ENCODE peak calls at places on chromosomes 7 and 10, in six cellular contexts. One of them, this sample, is unnamed.

GRCh38 chr10:125014984-125015944 is 73.3 kb downstream of the ZRANB1 start:
- DNase-seq in transverse colon: no peak
- DNase-seq in cardiac fibroblast: peak; percentile 49
- DNase-seq in left ventricle myocardium inferior: peak; percentile 56
- DNase-seq in HCT116: no peak
- DNase-seq in neural crest cell: no peak
- DNase-seq in this sample: no peak

GRCh38 chr7:2016021-2016631 is 216.6 kb downstream of the MAD1L1 start:
- DNase-seq in transverse colon: no peak
- DNase-seq in cardiac fibroblast: no peak
- DNase-seq in left ventricle myocardium inferior: peak; percentile 7
- DNase-seq in HCT116: no peak
- DNase-seq in neural crest cell: no peak
- DNase-seq in this sample: no peak

GRCh38 chr10:100327007-100327700 is 2.9 kb downstream of the PKD2L1 start:
- DNase-seq in transverse colon: peak; percentile 23
- DNase-seq in cardiac fibroblast: peak; percentile 38
- DNase-seq in left ventricle myocardium inferior: no peak
- DNase-seq in HCT116: no peak
- DNase-seq in neural crest cell: no peak
- DNase-seq in this sample: no peak

GRCh38 chr10:97708976-97709745 is 4.4 kb upstream of the MARVELD1 start:
- DNase-seq in transverse colon: peak; percentile 81
- DNase-seq in cardiac fibroblast: peak; percentile 92
- DNase-seq in left ventricle myocardium inferior: peak; percentile 59
- DNase-seq in HCT116: no peak
- DNase-seq in neural crest cell: peak; percentile 62
- DNase-seq in this sample: peak; percentile 56

GRCh38 chr7:31940167-31940566 is 130.0 kb downstream of the PDE1C start:
- DNase-seq in transverse colon: no peak
- DNase-seq in cardiac fibroblast: no peak
- DNase-seq in left ventricle myocardium inferior: no peak
- DNase-seq in HCT116: no peak
- DNase-seq in neural crest cell: no peak
- DNase-seq in this sample: no peak

GRCh38 chr10:128173383-128173782 is 47.2 kb upstream of the MKI67 start:
- DNase-seq in transverse colon: no peak
- DNase-seq in cardiac fibroblast: peak; percentile 36
- DNase-seq in left ventricle myocardium inferior: no peak
- DNase-seq in HCT116: no peak
- DNase-seq in neural crest cell: no peak
- DNase-seq in this sample: peak; percentile 11

GRCh38 chr10:74092372-74092771 is 58.3 kb downstream of the AP3M1 start:
- DNase-seq in transverse colon: no peak
- DNase-seq in cardiac fibroblast: no peak
- DNase-seq in left ventricle myocardium inferior: no peak
- DNase-seq in HCT116: no peak
- DNase-seq in neural crest cell: no peak
- DNase-seq in this sample: no peak

GRCh38 chr10:84225424-84226173 is at the start of gene LRIT2:
- DNase-seq in transverse colon: no peak
- DNase-seq in cardiac fibroblast: no peak
- DNase-seq in left ventricle myocardium inferior: no peak
- DNase-seq in HCT116: no peak
- DNase-seq in neural crest cell: no peak
- DNase-seq in this sample: no peak

GRCh38 chr7:37732253-37732652 is 48.7 kb downstream of the GPR141 start:
- DNase-seq in transverse colon: peak; percentile 21
- DNase-seq in cardiac fibroblast: peak; percentile 3
- DNase-seq in left ventricle myocardium inferior: no peak
- DNase-seq in HCT116: peak; percentile 6
- DNase-seq in neural crest cell: peak; percentile 6
- DNase-seq in this sample: peak; percentile 24

GRCh38 chr10:122267849-122268737 is 3.0 kb upstream of the BTBD16 start:
- DNase-seq in transverse colon: peak; percentile 51
- DNase-seq in cardiac fibroblast: peak; percentile 50
- DNase-seq in left ventricle myocardium inferior: peak; percentile 43
- DNase-seq in HCT116: peak; percentile 36
- DNase-seq in neural crest cell: peak; percentile 60
- DNase-seq in this sample: peak; percentile 61

GRCh38 chr10:43708256-43708655 is 59.6 kb upstream of the ZNF32 start:
- DNase-seq in transverse colon: no peak
- DNase-seq in cardiac fibroblast: no peak
- DNase-seq in left ventricle myocardium inferior: no peak
- DNase-seq in HCT116: no peak
- DNase-seq in neural crest cell: no peak
- DNase-seq in this sample: no peak

GRCh38 chr10:13787015-13787421 is 200.3 kb downstream of the PRPF18 start:
- DNase-seq in transverse colon: peak; percentile 17
- DNase-seq in cardiac fibroblast: peak; percentile 81
- DNase-seq in left ventricle myocardium inferior: no peak
- DNase-seq in HCT116: no peak
- DNase-seq in neural crest cell: no peak
- DNase-seq in this sample: no peak

GRCh38 chr7:105835441-105835840 is 41.0 kb downstream of the ATXN7L1 start:
- DNase-seq in transverse colon: no peak
- DNase-seq in cardiac fibroblast: no peak
- DNase-seq in left ventricle myocardium inferior: no peak
- DNase-seq in HCT116: no peak
- DNase-seq in neural crest cell: no peak
- DNase-seq in this sample: no peak

GRCh38 chr10:47404446-47404845 is 20.4 kb upstream of the ZNF488 start:
- DNase-seq in transverse colon: no peak
- DNase-seq in cardiac fibroblast: no peak
- DNase-seq in left ventricle myocardium inferior: no peak
- DNase-seq in HCT116: no peak
- DNase-seq in neural crest cell: no peak
- DNase-seq in this sample: no peak

GRCh38 chr7:71015260-71015900 is 116.6 kb upstream of the GALNT17 start:
- DNase-seq in transverse colon: peak; percentile 7
- DNase-seq in cardiac fibroblast: no peak
- DNase-seq in left ventricle myocardium inferior: peak; percentile 44
- DNase-seq in HCT116: no peak
- DNase-seq in neural crest cell: no peak
- DNase-seq in this sample: no peak

GRCh38 chr7:84506151-84506550 is 311.6 kb upstream of the SEMA3A start:
- DNase-seq in transverse colon: no peak
- DNase-seq in cardiac fibroblast: no peak
- DNase-seq in left ventricle myocardium inferior: no peak
- DNase-seq in HCT116: no peak
- DNase-seq in neural crest cell: no peak
- DNase-seq in this sample: no peak

GRCh38 chr10:5566606-5567005 is 41.8 kb downstream of the CALML3 start:
- DNase-seq in transverse colon: peak; percentile 2
- DNase-seq in cardiac fibroblast: no peak
- DNase-seq in left ventricle myocardium inferior: no peak
- DNase-seq in HCT116: no peak
- DNase-seq in neural crest cell: no peak
- DNase-seq in this sample: no peak

GRCh38 chr7:155136619-155137243 is 66.6 kb downstream of the HTR5A start:
- DNase-seq in transverse colon: no peak
- DNase-seq in cardiac fibroblast: no peak
- DNase-seq in left ventricle myocardium inferior: no peak
- DNase-seq in HCT116: no peak
- DNase-seq in neural crest cell: no peak
- DNase-seq in this sample: no peak

GRCh38 chr7:37577901-37578300 is 105.7 kb upstream of the GPR141 start:
- DNase-seq in transverse colon: no peak
- DNase-seq in cardiac fibroblast: no peak
- DNase-seq in left ventricle myocardium inferior: no peak
- DNase-seq in HCT116: no peak
- DNase-seq in neural crest cell: no peak
- DNase-seq in this sample: no peak

GRCh38 chr7:38021892-38022291 is 101.5 kb downstream of the EPDR1 start:
- DNase-seq in transverse colon: no peak
- DNase-seq in cardiac fibroblast: no peak
- DNase-seq in left ventricle myocardium inferior: no peak
- DNase-seq in HCT116: no peak
- DNase-seq in neural crest cell: no peak
- DNase-seq in this sample: no peak

GRCh38 chr10:78248651-78249464 is 215.2 kb downstream of the RPS24 start:
- DNase-seq in transverse colon: no peak
- DNase-seq in cardiac fibroblast: peak; percentile 73
- DNase-seq in left ventricle myocardium inferior: no peak
- DNase-seq in HCT116: no peak
- DNase-seq in neural crest cell: no peak
- DNase-seq in this sample: no peak

GRCh38 chr10:4809156-4809555 is 16.9 kb upstream of the AKR1E2 start:
- DNase-seq in transverse colon: no peak
- DNase-seq in cardiac fibroblast: no peak
- DNase-seq in left ventricle myocardium inferior: no peak
- DNase-seq in HCT116: no peak
- DNase-seq in neural crest cell: no peak
- DNase-seq in this sample: no peak

GRCh38 chr10:74825371-74826141 is 844 bp upstream of the KAT6B start:
- DNase-seq in transverse colon: peak; percentile 54
- DNase-seq in cardiac fibroblast: no peak
- DNase-seq in left ventricle myocardium inferior: peak; percentile 66
- DNase-seq in HCT116: no peak
- DNase-seq in neural crest cell: peak; percentile 68
- DNase-seq in this sample: no peak

GRCh38 chr7:99679032-99679399 is 780 bp downstream of the CYP3A5 start:
- DNase-seq in transverse colon: peak; percentile 65
- DNase-seq in cardiac fibroblast: no peak
- DNase-seq in left ventricle myocardium inferior: no peak
- DNase-seq in HCT116: peak; percentile 49
- DNase-seq in neural crest cell: no peak
- DNase-seq in this sample: peak; percentile 65

GRCh38 chr7:102012941-102013461 is 195.6 kb downstream of the CUX1 start:
- DNase-seq in transverse colon: no peak
- DNase-seq in cardiac fibroblast: peak; percentile 49
- DNase-seq in left ventricle myocardium inferior: no peak
- DNase-seq in HCT116: no peak
- DNase-seq in neural crest cell: no peak
- DNase-seq in this sample: no peak

GRCh38 chr7:129166745-129167144 is 21.7 kb upstream of the SMO start:
- DNase-seq in transverse colon: no peak
- DNase-seq in cardiac fibroblast: no peak
- DNase-seq in left ventricle myocardium inferior: no peak
- DNase-seq in HCT116: no peak
- DNase-seq in neural crest cell: no peak
- DNase-seq in this sample: no peak

GRCh38 chr7:119783799-119784198 is 489.2 kb upstream of the KCND2 start:
- DNase-seq in transverse colon: no peak
- DNase-seq in cardiac fibroblast: peak; percentile 54
- DNase-seq in left ventricle myocardium inferior: no peak
- DNase-seq in HCT116: no peak
- DNase-seq in neural crest cell: no peak
- DNase-seq in this sample: no peak
- TF ChIP-seq CTCF in transverse colon: no peak
- TF ChIP-seq CTCF in cardiac fibroblast: no peak
- TF ChIP-seq CTCF in left ventricle myocardium inferior: no peak
- TF ChIP-seq CTCF in HCT116: no peak
- TF ChIP-seq CTCF in neural crest cell: no peak
- TF ChIP-seq CTCF in this sample: no peak

DNA sequence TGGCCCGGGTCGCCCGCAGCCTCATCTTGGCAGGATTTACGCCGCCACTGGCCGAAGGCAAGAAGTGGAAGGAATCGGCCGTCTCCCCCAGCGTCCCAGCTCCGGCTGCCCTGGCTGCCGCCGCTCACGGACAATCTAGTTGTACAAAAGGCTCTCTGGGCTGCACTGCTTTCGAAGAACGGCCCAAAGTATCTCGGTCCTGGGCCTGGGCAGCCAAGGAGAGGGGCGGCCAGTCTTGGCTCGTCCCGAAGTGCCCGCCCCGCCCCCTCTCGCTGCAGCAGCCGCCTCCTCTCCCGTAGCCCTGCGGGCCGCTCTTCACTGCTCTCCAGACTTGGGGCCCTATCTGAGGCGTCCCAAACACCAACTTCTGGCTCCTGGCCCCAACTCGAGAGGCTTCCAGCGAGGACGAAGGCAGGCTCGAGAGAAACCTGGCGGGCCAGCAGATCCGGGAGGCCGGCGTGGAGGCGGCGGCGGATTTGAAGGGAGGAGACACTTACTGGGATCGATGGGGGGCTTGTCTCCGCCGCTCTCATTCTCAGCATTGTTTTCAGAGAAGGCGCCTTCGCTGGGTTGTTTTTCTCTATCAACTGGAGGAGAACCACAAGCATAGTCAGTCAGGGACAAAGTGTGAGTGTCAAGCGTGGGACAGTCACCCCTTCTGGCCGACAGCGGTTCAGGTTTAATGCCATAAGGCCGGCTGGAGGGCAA is 802 bp downstream of the HOXA9 start:
- DNase-seq in transverse colon: no peak
- DNase-seq in cardiac fibroblast: no peak
- DNase-seq in left ventricle myocardium inferior: peak; percentile 14
- DNase-seq in HCT116: no peak
- DNase-seq in neural crest cell: no peak
- DNase-seq in this sample: no peak
- TF ChIP-seq CTCF in transverse colon: peak; percentile 16
- TF ChIP-seq CTCF in cardiac fibroblast: no peak
- TF ChIP-seq CTCF in left ventricle myocardium inferior: no peak
- TF ChIP-seq CTCF in HCT116: peak; percentile 30
- TF ChIP-seq CTCF in neural crest cell: peak; percentile 38
- TF ChIP-seq CTCF in this sample: no peak

DNA sequence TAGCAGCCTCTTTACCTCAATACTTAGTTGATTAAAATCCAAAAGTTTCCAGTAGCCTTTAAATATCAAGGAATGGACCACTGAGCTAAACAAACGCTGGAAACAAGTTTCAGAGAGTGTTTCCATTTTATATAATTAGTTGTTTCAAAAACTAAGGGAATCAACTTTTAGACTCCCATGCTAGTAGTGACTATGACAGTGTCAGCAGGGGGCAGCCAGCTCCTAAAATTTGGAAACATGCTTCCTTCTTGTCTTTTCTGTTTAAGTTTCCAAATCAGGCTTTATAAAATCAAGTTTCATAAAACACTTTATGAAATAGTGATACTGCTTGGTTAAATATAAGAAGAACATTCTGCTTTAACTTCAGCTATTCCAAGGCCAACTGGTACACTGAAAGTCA is 138.2 kb upstream of the TMEM229A start:
- DNase-seq in transverse colon: no peak
- DNase-seq in cardiac fibroblast: peak; percentile 21
- DNase-seq in left ventricle myocardium inferior: peak; percentile 14
- DNase-seq in HCT116: peak; percentile 15
- DNase-seq in neural crest cell: no peak
- DNase-seq in this sample: peak; percentile 47
- TF ChIP-seq CTCF in transverse colon: no peak
- TF ChIP-seq CTCF in cardiac fibroblast: no peak
- TF ChIP-seq CTCF in left ventricle myocardium inferior: peak; percentile 54
- TF ChIP-seq CTCF in HCT116: peak; percentile 49
- TF ChIP-seq CTCF in neural crest cell: peak; percentile 69
- TF ChIP-seq CTCF in this sample: peak; percentile 20

DNA sequence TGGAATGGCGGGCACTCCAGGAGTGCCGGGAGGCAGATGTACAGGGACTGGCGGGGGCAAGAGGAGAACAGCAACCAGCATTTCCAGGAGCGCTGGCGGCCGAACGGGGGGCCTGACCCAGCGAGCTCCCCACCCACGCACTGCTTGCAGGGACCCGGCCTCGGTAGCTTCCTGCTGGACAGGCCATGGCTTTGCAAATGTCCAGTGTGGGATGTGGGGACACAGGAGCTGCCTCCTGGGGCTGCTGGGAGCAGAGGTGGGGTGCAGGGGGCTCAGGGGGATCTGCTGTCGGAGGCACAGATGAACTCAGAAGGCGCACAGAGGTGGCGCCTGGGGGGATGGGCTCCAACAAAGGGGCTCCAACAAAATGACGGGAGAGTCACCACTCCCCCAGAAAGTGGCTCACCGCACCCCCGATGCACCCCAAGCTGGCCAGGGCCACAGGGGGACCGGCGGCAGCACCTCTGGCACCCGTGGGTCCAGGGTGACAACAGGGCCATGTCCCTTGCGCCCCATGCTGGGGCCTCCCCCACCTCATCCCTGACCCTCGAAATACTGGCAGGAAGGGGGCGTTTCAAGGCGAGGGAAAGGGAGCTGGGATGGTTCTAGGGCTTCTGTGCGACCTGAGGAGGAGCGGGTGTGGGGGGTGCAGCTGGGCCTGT is 41.1 kb downstream of the AP5Z1 start:
- DNase-seq in transverse colon: no peak
- DNase-seq in cardiac fibroblast: no peak
- DNase-seq in left ventricle myocardium inferior: no peak
- DNase-seq in HCT116: no peak
- DNase-seq in neural crest cell: no peak
- DNase-seq in this sample: no peak
- TF ChIP-seq CTCF in transverse colon: no peak
- TF ChIP-seq CTCF in cardiac fibroblast: no peak
- TF ChIP-seq CTCF in left ventricle myocardium inferior: no peak
- TF ChIP-seq CTCF in HCT116: no peak
- TF ChIP-seq CTCF in neural crest cell: no peak
- TF ChIP-seq CTCF in this sample: no peak

This sample was measured in Calu3.